ENCODE peak calls at places on chromosomes 1 and 21, in ten cellular contexts. V, R, Q, Y, U, O, K, T, Z and S are unnamed samples.
A peak's percentile ranks its signal among the peaks of the same experiment; 100 is the strongest.

GRCh38 chr1:110161822-110162221 is 11.5 kb downstream of the SLC6A17 start:
- DNase-seq in K (peak; percentile 8), T (no peak), O (no peak), R (no peak), Q (no peak), V (no peak), Y (no peak), U (no peak), Z (no peak), S (no peak)

GRCh38 chr1:230288641-230289349 is 137.3 kb downstream of the PGBD5 start:
- DNase-seq in Z (peak; percentile 69), R (peak; percentile 32), V (no peak), O (no peak), Q (no peak), Y (no peak), U (no peak), T (no peak), K (no peak), S (peak; percentile 57)

GRCh38 chr1:100671604-100672003 is 47.9 kb upstream of the VCAM1 start:
- DNase-seq in U (no peak), Z (no peak), O (no peak), Q (peak; percentile 21), K (no peak), V (no peak), R (peak; percentile 51), Y (peak; percentile 60), T (no peak), S (peak; percentile 72)

GRCh38 chr1:161071886-161072371 is 2.2 kb upstream of the ARHGAP30 start:
- DNase-seq in V (no peak), Q (peak; percentile 54), Y (peak; percentile 75), R (peak; percentile 69), K (no peak), T (peak; percentile 33), U (peak; percentile 21), O (peak; percentile 86), Z (peak; percentile 89), S (peak; percentile 66)

GRCh38 chr21:8990326-8991087 is 1530.9 kb upstream of the TPTE start:
- DNase-seq in T (no peak), Q (no peak), Y (no peak), K (no peak), V (no peak), Z (no peak), O (no peak), R (no peak), U (no peak), S (no peak)

GRCh38 chr1:47444578-47445465 is 7.0 kb downstream of the FOXD2 start:
- DNase-seq in Z (no peak), K (no peak), R (no peak), Y (peak; percentile 38), Q (no peak), O (peak; percentile 25), V (no peak), U (no peak), T (no peak), S (no peak)

GRCh38 chr1:33925586-33925985 is 61.7 kb downstream of the HMGB4 start:
- DNase-seq in U (no peak), Q (no peak), V (no peak), Z (no peak), R (no peak), T (peak; percentile 19), Y (no peak), O (no peak), K (no peak), S (no peak)

GRCh38 chr1:29236743-29236992 is 346 bp downstream of the PTPRU start:
- DNase-seq in O (no peak), Z (no peak), Q (peak; percentile 33), U (no peak), V (no peak), Y (no peak), K (no peak), T (no peak), R (peak; percentile 23), S (no peak)

GRCh38 chr1:232669981-232670763 is 40.2 kb upstream of the SIPA1L2 start:
- DNase-seq in Z (no peak), R (peak; percentile 6), Q (peak; percentile 59), O (no peak), T (no peak), K (no peak), V (no peak), Y (no peak), U (no peak), S (no peak)